ENCODE peak calls at places on chromosomes 2 and 18, in seven cellular contexts. R, M, X, Z, L, G and W are unnamed samples.

GRCh38 chr2:70776266-70776665 is 8.3 kb upstream of the ADD2 start:
- DNase-seq in X (no peak), Z (no peak), L (no peak), R (no peak), M (no peak), G (no peak), W (no peak)

GRCh38 chr2:109171444-109172334 is 42.7 kb downstream of the SH3RF3 start:
- DNase-seq in M (no peak), R (peak; percentile 96), X (peak; percentile 93), Z (no peak), L (peak; percentile 54), G (peak; percentile 92), W (no peak)

GRCh38 chr18:67669993-67670671 is 153.6 kb upstream of the DSEL start:
- DNase-seq in Z (peak; percentile 28), M (no peak), L (no peak), G (peak; percentile 86), X (peak; percentile 53), R (no peak), W (no peak)

GRCh38 chr2:12605936-12606335 is 110.8 kb upstream of the TRIB2 start:
- DNase-seq in Z (no peak), R (no peak), M (no peak), G (peak; percentile 5), X (no peak), L (no peak), W (no peak)

GRCh38 chr2:231541605-231542509 is 11.6 kb upstream of the NMUR1 start:
- DNase-seq in X (no peak), Z (no peak), R (no peak), G (no peak), L (no peak), M (no peak), W (no peak)

GRCh38 chr18:3579701-3580100 is 129.7 kb downstream of the TGIF1 start:
- DNase-seq in L (no peak), G (peak; percentile 92), X (no peak), M (no peak), R (no peak), Z (peak; percentile 77), W (peak; percentile 97)

GRCh38 chr2:18096836-18097405 is 218.5 kb downstream of the KCNS3 start:
- DNase-seq in G (no peak), L (no peak), X (no peak), Z (no peak), M (no peak), R (no peak), W (no peak)

GRCh38 chr2:167784071-167784400 is 463.4 kb downstream of the STK39 start:
- DNase-seq in R (no peak), L (no peak), M (no peak), Z (no peak), X (no peak), G (peak; percentile 2), W (no peak)

GRCh38 chr2:83827618-83828017 is 631.5 kb downstream of the SUCLG1 start:
- DNase-seq in L (no peak), G (no peak), M (no peak), X (peak; percentile 11), R (no peak), Z (no peak), W (no peak)

GRCh38 chr2:16104345-16105177 is 164.2 kb downstream of the MYCN start:
- DNase-seq in L (no peak), X (no peak), G (no peak), Z (no peak), M (no peak), R (no peak), W (peak; percentile 12)

GRCh38 chr2:145199832-145200231 is 679.9 kb upstream of the ZEB2 start:
- DNase-seq in R (no peak), L (no peak), X (no peak), G (no peak), M (no peak), Z (no peak), W (no peak)

GRCh38 chr2:85257359-85258193 is 70.2 kb downstream of the TGOLN2 start:
- DNase-seq in Z (no peak), L (no peak), G (no peak), X (no peak), M (no peak), R (no peak), W (no peak)

GRCh38 chr2:204670124-204670523 is 124.8 kb downstream of the PARD3B start:
- DNase-seq in X (no peak), R (no peak), Z (no peak), M (no peak), L (no peak), G (no peak), W (no peak)

GRCh38 chr2:162885281-162886070 is 46.9 kb upstream of the KCNH7 start:
- DNase-seq in R (no peak), Z (no peak), M (no peak), X (no peak), G (no peak), L (no peak), W (no peak)
- TF ChIP-seq CTCF in R (no peak), Z (no peak), M (no peak), X (no peak), G (no peak), L (no peak), W (no peak)

GRCh38 chr2:224284134-224284946 is 117.6 kb downstream of the FAM124B start:
- DNase-seq in R (no peak), G (peak; percentile 23), M (no peak), L (peak; percentile 11), X (peak; percentile 65), Z (peak; percentile 61), W (peak; percentile 13)
- TF ChIP-seq CTCF in R (peak; percentile 53), G (peak; percentile 62), M (peak; percentile 88), L (peak; percentile 67), X (peak; percentile 85), Z (peak; percentile 95), W (peak; percentile 81)

DNA sequence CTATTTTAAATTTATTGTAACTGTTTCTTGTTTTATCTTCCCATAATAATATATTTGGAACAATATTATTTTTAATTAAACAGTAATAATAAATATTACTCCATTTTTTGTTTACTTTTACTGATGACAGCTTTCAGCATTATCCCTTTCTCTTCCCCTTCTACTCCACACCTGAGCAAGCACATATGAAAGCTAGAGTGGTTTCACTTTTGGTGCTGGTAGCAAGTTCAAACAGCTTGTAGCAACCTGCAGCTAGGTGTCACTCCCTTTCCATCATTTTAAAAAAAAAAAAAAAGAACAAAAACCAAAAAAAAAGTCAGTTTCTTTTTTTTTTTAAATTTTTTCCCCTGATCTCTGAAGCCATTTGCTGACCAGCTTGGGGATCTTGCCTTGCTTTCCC is 801.8 kb downstream of the CCDC85A start:
- DNase-seq in M (no peak), Z (peak; percentile 10), G (no peak), L (no peak), R (no peak), X (peak; percentile 4), W (no peak)
- TF ChIP-seq CTCF in M (no peak), Z (peak; percentile 33), G (no peak), L (no peak), R (no peak), X (no peak), W (no peak)

DNA sequence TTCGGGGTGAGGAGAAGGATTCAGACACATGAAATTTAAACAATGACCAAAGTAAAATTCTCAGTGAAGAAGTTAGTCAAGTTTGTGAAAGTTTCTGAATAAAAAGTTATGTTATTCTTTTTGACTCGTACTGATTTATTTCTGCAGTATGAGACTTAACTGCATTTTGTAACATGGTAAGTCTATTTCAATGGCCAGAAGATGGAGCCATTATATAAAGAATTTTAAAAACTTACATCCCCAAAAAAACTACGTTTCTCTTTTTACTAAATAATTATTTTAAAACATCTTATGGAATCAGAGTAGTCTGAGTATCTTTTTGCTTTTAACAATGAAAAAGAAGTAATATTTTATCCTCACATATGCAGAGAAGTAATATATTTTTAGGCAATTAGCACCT is 51.4 kb upstream of the SCN1A start:
- DNase-seq in G (no peak), M (no peak), R (no peak), L (no peak), X (no peak), Z (no peak), W (no peak)
- TF ChIP-seq CTCF in G (no peak), M (peak; percentile 30), R (no peak), L (no peak), X (peak; percentile 5), Z (peak; percentile 63), W (peak; percentile 27)

GRCh38 chr2:99559075-99559662 is 69.4 kb upstream of the REV1 start:
- DNase-seq in Z (peak; percentile 37), R (peak; percentile 88), G (peak; percentile 73), L (peak; percentile 85), M (peak; percentile 88), X (peak; percentile 76), W (peak; percentile 10)

GRCh38 chr2:99555410-99555809 is 65.6 kb upstream of the REV1 start:
- DNase-seq in G (no peak), M (no peak), X (peak; percentile 24), R (no peak), L (no peak), Z (no peak), W (no peak)

GRCh38 chr2:99552529-99552928 is 62.7 kb upstream of the REV1 start:
- DNase-seq in X (peak; percentile 30), M (no peak), Z (no peak), G (no peak), R (no peak), L (no peak), W (no peak)

GRCh38 chr2:99550368-99550767 is 60.6 kb upstream of the REV1 start:
- DNase-seq in M (no peak), L (no peak), Z (no peak), R (no peak), X (no peak), G (no peak), W (no peak)

DNA sequence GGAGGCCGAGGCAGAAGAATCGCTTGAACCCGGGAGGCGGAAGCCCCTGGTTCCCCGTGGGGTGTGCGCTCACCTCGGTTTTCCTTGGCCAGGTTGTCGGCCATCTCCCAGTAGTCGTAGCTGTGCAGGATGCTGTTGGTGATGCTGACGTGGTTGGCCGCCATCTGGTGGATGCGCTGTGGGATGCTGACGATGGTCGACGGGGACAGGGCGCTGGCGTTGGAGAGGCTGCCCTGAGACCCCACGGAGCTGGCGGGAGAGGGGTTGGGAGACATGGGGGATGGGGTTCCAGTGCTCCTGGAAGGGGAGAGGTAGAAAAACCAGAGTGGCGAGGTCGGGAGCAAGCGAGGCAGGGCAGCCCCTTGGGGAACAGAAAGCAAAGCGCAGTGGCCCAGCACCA is 64.4 kb upstream of the REV1 start:
- DNase-seq in X (no peak), Z (no peak), R (no peak), G (no peak), M (peak; percentile 14), L (no peak), W (no peak)
- TF ChIP-seq CTCF in X (no peak), Z (peak; percentile 54), R (no peak), G (peak; percentile 46), M (peak; percentile 45), L (no peak), W (no peak)

DNA sequence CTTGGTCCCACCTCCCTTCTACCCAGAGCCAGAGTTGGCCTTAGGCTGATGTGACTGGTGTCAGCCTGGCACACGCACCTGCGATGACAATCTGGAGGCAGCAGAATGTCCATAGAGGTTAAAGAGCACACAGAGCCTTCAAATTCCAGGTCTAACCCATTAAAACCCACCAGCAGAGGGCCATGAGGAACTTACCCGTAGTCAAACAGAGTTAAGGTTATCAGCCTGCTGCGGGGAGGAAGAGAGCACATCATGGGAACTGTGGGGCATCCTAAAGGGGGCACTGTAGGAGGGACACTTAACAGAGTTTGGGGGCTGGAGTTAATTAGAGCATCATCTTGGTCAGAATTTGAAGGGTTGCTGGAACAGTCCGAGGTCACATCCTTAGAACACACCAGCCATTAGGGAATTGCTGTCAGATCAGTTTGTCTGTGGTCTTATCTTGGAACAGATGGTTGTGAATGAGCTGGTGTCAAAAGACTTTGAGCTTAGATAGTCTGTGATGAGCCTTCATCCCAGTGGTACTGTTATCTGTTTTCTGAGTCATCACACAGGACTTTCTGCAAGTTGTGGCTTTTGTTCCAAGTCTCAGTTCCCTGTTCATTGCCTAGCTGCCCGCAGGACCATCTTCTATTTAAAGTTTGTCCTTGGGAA is 248.6 kb downstream of the LOXHD1 start:
- DNase-seq in X (no peak), M (no peak), Z (no peak), G (peak; percentile 27), R (no peak), L (no peak), W (no peak)
- TF ChIP-seq CTCF in X (no peak), M (peak; percentile 19), Z (peak; percentile 9), G (peak; percentile 31), R (no peak), L (no peak), W (peak; percentile 31)